ENCODE peak calls at places on chromosomes 16 and 17, in seven cellular contexts. One of them, this sample, is unnamed.

GRCh38 chr16:67593701-67594100 is 31.4 kb downstream of the CTCF start:
- DNase-seq in H7: no peak
- DNase-seq in IMR-90: no peak
- DNase-seq in small intestine: no peak
- DNase-seq in esophagus muscularis mucosa: no peak
- DNase-seq in keratinocyte: no peak
- DNase-seq in endodermal cell: no peak
- DNase-seq in this sample: no peak

GRCh38 chr16:24568392-24568791 is 29.0 kb downstream of the RBBP6 start:
- DNase-seq in H7: no peak
- DNase-seq in IMR-90: peak
- DNase-seq in small intestine: no peak
- DNase-seq in esophagus muscularis mucosa: no peak
- DNase-seq in keratinocyte: no peak
- DNase-seq in endodermal cell: no peak
- DNase-seq in this sample: no peak

GRCh38 chr17:82200743-82201497 is 11.7 kb downstream of the CCDC57 start:
- DNase-seq in H7: no peak
- DNase-seq in IMR-90: no peak
- DNase-seq in small intestine: peak
- DNase-seq in esophagus muscularis mucosa: no peak
- DNase-seq in keratinocyte: no peak
- DNase-seq in endodermal cell: no peak
- DNase-seq in this sample: no peak

GRCh38 chr17:27549251-27549919 is 81.6 kb upstream of the LGALS9 start:
- DNase-seq in H7: no peak
- DNase-seq in IMR-90: no peak
- DNase-seq in small intestine: no peak
- DNase-seq in esophagus muscularis mucosa: no peak
- DNase-seq in keratinocyte: no peak
- DNase-seq in endodermal cell: no peak
- DNase-seq in this sample: no peak

GRCh38 chr16:67949645-67950044 is 5.7 kb upstream of the LCAT start:
- DNase-seq in H7: no peak
- DNase-seq in IMR-90: no peak
- DNase-seq in small intestine: no peak
- DNase-seq in esophagus muscularis mucosa: no peak
- DNase-seq in keratinocyte: no peak
- DNase-seq in endodermal cell: no peak
- DNase-seq in this sample: no peak

GRCh38 chr17:7856081-7856791 is 1.1 kb downstream of the NAA38 start:
- DNase-seq in H7: peak
- DNase-seq in IMR-90: no peak
- DNase-seq in small intestine: no peak
- DNase-seq in esophagus muscularis mucosa: no peak
- DNase-seq in keratinocyte: no peak
- DNase-seq in endodermal cell: peak
- DNase-seq in this sample: peak

GRCh38 chr17:75094871-75095399 is 7.2 kb downstream of the SLC16A5 start:
- DNase-seq in H7: no peak
- DNase-seq in IMR-90: no peak
- DNase-seq in small intestine: no peak
- DNase-seq in esophagus muscularis mucosa: no peak
- DNase-seq in keratinocyte: no peak
- DNase-seq in endodermal cell: peak
- DNase-seq in this sample: no peak

GRCh38 chr16:4538067-4538385 is 547 bp downstream of the CDIP1 start:
- DNase-seq in H7: no peak
- DNase-seq in IMR-90: no peak
- DNase-seq in small intestine: no peak
- DNase-seq in esophagus muscularis mucosa: no peak
- DNase-seq in keratinocyte: no peak
- DNase-seq in endodermal cell: no peak
- DNase-seq in this sample: no peak

GRCh38 chr16:8855051-8855786 is 13.6 kb downstream of the CARHSP1 start:
- DNase-seq in H7: no peak
- DNase-seq in IMR-90: no peak
- DNase-seq in small intestine: no peak
- DNase-seq in esophagus muscularis mucosa: no peak
- DNase-seq in keratinocyte: no peak
- DNase-seq in endodermal cell: no peak
- DNase-seq in this sample: no peak

DNA sequence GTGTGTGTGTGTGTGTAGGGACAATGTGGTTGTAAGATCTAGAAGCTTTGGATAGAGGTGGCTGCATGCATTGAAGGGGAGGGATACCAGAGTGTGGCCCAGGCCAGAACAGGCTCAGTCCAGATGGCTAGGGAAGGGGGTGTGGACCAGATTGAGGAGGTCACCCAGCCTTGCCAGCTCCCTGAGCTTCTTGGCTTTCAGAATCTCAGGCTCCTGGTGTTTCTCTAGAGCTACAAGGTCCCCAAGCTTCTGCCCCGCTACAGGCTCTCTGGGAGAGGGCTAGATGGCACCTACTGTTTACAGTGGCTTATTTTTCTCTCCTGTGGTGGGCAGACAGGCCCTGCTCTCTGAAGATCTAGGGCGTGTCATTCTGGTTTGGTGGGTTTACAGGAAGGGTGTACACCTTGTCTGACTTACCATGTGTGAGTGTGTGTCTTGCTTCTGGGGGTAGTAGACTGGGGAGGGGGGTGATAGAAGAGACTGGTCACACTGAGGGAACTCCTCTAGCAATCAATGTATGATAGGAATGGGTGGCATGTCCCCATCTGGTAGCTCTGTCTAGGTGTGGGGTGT is 1.0 kb downstream of the RARA start:
- DNase-seq in H7: peak
- DNase-seq in IMR-90: no peak
- DNase-seq in small intestine: no peak
- DNase-seq in esophagus muscularis mucosa: no peak
- DNase-seq in keratinocyte: no peak
- DNase-seq in endodermal cell: no peak
- DNase-seq in this sample: no peak
- H3K4me3 ChIP-seq in H7: peak
- H3K4me3 ChIP-seq in IMR-90: no peak
- H3K4me3 ChIP-seq in small intestine: no peak
- H3K4me3 ChIP-seq in esophagus muscularis mucosa: peak
- H3K4me3 ChIP-seq in keratinocyte: peak
- H3K4me3 ChIP-seq in endodermal cell: peak
- H3K4me3 ChIP-seq in this sample: no peak

DNA sequence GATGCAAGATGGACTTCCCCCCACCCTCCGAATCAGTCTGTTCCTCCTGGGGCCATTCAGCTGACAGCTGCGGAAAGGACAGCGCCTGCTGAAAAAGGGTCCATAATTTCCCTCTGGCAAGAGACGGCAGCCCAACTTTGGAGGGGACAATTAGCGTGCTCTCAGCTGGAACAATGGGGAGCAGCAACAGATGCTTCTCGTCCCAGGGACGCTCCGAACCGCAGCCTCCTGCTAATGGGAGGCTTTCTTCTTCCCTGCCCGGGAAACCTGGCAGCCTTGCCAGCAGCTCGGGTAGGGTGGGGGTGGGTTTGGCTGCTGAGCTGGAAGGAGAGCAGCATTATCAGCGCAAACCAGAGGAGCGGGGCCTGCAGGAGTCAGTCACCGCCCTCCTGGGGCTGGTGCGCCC is 500.0 kb upstream of the SALL1 start:
- DNase-seq in H7: peak
- DNase-seq in IMR-90: no peak
- DNase-seq in small intestine: no peak
- DNase-seq in esophagus muscularis mucosa: no peak
- DNase-seq in keratinocyte: no peak
- DNase-seq in endodermal cell: peak
- DNase-seq in this sample: no peak
- H3K4me3 ChIP-seq in H7: no peak
- H3K4me3 ChIP-seq in IMR-90: no peak
- H3K4me3 ChIP-seq in small intestine: no peak
- H3K4me3 ChIP-seq in esophagus muscularis mucosa: no peak
- H3K4me3 ChIP-seq in keratinocyte: no peak
- H3K4me3 ChIP-seq in endodermal cell: no peak
- H3K4me3 ChIP-seq in this sample: no peak

GRCh38 chr17:57260325-57261083 is 4.2 kb downstream of the MSI2 start:
- DNase-seq in H7: no peak
- DNase-seq in IMR-90: no peak
- DNase-seq in small intestine: no peak
- DNase-seq in esophagus muscularis mucosa: no peak
- DNase-seq in keratinocyte: no peak
- DNase-seq in endodermal cell: peak
- DNase-seq in this sample: no peak

GRCh38 chr17:57262557-57262956 is 6.2 kb downstream of the MSI2 start:
- DNase-seq in H7: no peak
- DNase-seq in IMR-90: no peak
- DNase-seq in small intestine: no peak
- DNase-seq in esophagus muscularis mucosa: no peak
- DNase-seq in keratinocyte: no peak
- DNase-seq in endodermal cell: peak
- DNase-seq in this sample: no peak

GRCh38 chr17:57257911-57258885 is 1.9 kb downstream of the MSI2 start:
- DNase-seq in H7: no peak
- DNase-seq in IMR-90: no peak
- DNase-seq in small intestine: peak
- DNase-seq in esophagus muscularis mucosa: no peak
- DNase-seq in keratinocyte: no peak
- DNase-seq in endodermal cell: peak
- DNase-seq in this sample: no peak

GRCh38 chr17:57259817-57260216 is 3.5 kb downstream of the MSI2 start:
- DNase-seq in H7: no peak
- DNase-seq in IMR-90: no peak
- DNase-seq in small intestine: no peak
- DNase-seq in esophagus muscularis mucosa: no peak
- DNase-seq in keratinocyte: no peak
- DNase-seq in endodermal cell: peak
- DNase-seq in this sample: no peak

DNA sequence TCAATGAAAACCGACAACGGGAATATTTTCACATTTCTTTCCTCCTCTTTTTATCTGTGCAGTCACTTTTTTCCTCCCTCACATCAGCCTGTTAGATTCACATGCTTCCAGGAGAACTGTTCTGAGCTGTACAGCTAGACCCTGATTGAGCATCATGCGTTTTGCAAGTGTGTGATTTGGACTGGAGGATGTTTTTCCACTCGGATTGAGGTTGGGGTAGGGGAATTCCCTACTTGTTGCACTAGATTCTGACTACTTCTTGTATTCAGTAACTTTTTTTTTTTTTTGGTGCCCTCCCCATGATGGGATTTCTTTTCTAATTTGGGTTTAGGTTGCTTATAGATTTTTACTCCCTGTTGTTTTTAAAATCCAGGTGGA is 4.8 kb downstream of the MSI2 start:
- DNase-seq in H7: no peak
- DNase-seq in IMR-90: no peak
- DNase-seq in small intestine: no peak
- DNase-seq in esophagus muscularis mucosa: no peak
- DNase-seq in keratinocyte: no peak
- DNase-seq in endodermal cell: peak
- DNase-seq in this sample: no peak
- H3K4me3 ChIP-seq in H7: no peak
- H3K4me3 ChIP-seq in IMR-90: no peak
- H3K4me3 ChIP-seq in small intestine: no peak
- H3K4me3 ChIP-seq in esophagus muscularis mucosa: no peak
- H3K4me3 ChIP-seq in keratinocyte: no peak
- H3K4me3 ChIP-seq in endodermal cell: peak
- H3K4me3 ChIP-seq in this sample: no peak

DNA sequence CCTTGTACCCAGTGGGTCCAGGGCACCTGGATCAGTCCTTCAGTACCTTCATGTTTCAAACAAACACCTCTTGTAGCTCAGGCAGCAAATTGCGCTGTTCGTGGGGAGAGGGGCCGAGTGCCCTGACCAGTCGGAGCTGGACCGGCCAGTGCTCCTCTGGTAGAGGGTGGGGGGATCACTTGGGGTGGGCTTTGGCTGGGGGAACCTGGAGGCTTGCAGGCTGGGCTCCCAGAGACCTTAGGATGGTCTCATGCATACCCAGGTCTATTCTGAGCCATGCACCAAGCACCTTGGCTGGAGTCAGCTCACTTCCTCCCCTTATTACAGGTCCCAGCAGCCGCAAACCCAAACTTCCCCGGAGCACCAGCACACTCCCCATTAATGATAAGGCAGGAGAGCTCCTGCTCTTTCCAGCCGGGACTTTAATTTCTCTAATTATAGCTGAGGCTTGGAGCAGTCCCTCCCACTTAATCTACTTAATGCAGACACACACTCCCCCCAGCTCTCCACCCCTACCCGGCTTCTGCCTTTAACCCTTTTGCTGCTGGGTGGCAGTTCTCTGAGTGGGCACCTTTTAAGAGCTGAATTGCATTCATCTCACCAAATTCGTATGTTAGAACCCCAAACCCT is 26.3 kb upstream of the MGAT5B start:
- DNase-seq in H7: peak
- DNase-seq in IMR-90: no peak
- DNase-seq in small intestine: no peak
- DNase-seq in esophagus muscularis mucosa: no peak
- DNase-seq in keratinocyte: no peak
- DNase-seq in endodermal cell: peak
- DNase-seq in this sample: no peak
- H3K4me3 ChIP-seq in H7: peak
- H3K4me3 ChIP-seq in IMR-90: no peak
- H3K4me3 ChIP-seq in small intestine: no peak
- H3K4me3 ChIP-seq in esophagus muscularis mucosa: no peak
- H3K4me3 ChIP-seq in keratinocyte: no peak
- H3K4me3 ChIP-seq in endodermal cell: peak
- H3K4me3 ChIP-seq in this sample: no peak

GRCh38 chr17:45409659-45410076 is 23.0 kb downstream of the ARHGAP27 start:
- DNase-seq in H7: peak
- DNase-seq in IMR-90: no peak
- DNase-seq in small intestine: no peak
- DNase-seq in esophagus muscularis mucosa: no peak
- DNase-seq in keratinocyte: no peak
- DNase-seq in endodermal cell: peak
- DNase-seq in this sample: no peak
- H3K4me3 ChIP-seq in H7: no peak
- H3K4me3 ChIP-seq in IMR-90: no peak
- H3K4me3 ChIP-seq in small intestine: peak
- H3K4me3 ChIP-seq in esophagus muscularis mucosa: peak
- H3K4me3 ChIP-seq in keratinocyte: no peak
- H3K4me3 ChIP-seq in endodermal cell: no peak
- H3K4me3 ChIP-seq in this sample: peak

DNA sequence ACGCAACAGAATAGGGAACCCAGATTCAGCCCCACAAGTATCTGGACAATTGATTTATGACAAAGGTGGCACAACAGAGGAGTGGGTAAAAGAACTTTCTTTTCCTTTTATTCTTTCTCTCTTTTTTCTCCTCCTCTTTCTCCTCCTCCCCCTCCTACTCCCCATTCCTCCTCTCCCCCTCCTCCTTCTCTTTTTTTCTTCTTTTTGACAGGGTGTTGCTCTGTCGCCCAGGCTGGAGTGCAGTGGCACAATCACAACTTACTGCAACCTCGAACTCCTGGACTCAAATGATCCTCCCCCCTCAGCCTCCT is 16.1 kb downstream of the GNGT2 start:
- DNase-seq in H7: no peak
- DNase-seq in IMR-90: no peak
- DNase-seq in small intestine: no peak
- DNase-seq in esophagus muscularis mucosa: no peak
- DNase-seq in keratinocyte: no peak
- DNase-seq in endodermal cell: no peak
- DNase-seq in this sample: no peak
- H3K4me3 ChIP-seq in H7: no peak
- H3K4me3 ChIP-seq in IMR-90: no peak
- H3K4me3 ChIP-seq in small intestine: no peak
- H3K4me3 ChIP-seq in esophagus muscularis mucosa: no peak
- H3K4me3 ChIP-seq in keratinocyte: no peak
- H3K4me3 ChIP-seq in endodermal cell: peak
- H3K4me3 ChIP-seq in this sample: no peak